ENCODE peak calls at places on chromosomes 7 and 10, in seven cellular contexts. T, D, V, O, X, A and Y are unnamed samples.

GRCh38 chr10:110167149-110167548 is 40.3 kb upstream of the MXI1 start:
- DNase-seq in T (peak; percentile 7), D (no peak), V (no peak), O (no peak), X (no peak), A (no peak), Y (no peak)

GRCh38 chr7:43902542-43903054 is 3.8 kb downstream of the URGCP start:
- DNase-seq in T (no peak), D (no peak), V (no peak), O (no peak), X (no peak), A (no peak), Y (no peak)

GRCh38 chr7:93115796-93116195 is 2.0 kb downstream of the SAMD9 start:
- DNase-seq in T (no peak), D (peak; percentile 16), V (peak; percentile 77), O (no peak), X (no peak), A (no peak), Y (peak; percentile 75)

GRCh38 chr7:137146012-137146455 is 197.5 kb downstream of the PTN start:
- DNase-seq in T (no peak), D (no peak), V (peak; percentile 69), O (no peak), X (no peak), A (no peak), Y (peak; percentile 48)

GRCh38 chr10:45463244-45464116 is 89.5 kb downstream of the ALOX5 start:
- DNase-seq in T (no peak), D (no peak), V (no peak), O (no peak), X (no peak), A (no peak), Y (no peak)

GRCh38 chr7:110131344-110131743 is 959.6 kb upstream of the LRRN3 start:
- DNase-seq in T (no peak), D (no peak), V (no peak), O (no peak), X (no peak), A (no peak), Y (no peak)

GRCh38 chr7:85750454-85750949 is 563.6 kb upstream of the SEMA3D start:
- DNase-seq in T (no peak), D (peak; percentile 22), V (peak; percentile 49), O (no peak), X (no peak), A (peak; percentile 12), Y (peak; percentile 35)

GRCh38 chr10:121753726-121754476 is 155.7 kb upstream of the FGFR2 start:
- DNase-seq in T (no peak), D (no peak), V (peak; percentile 93), O (no peak), X (no peak), A (no peak), Y (peak; percentile 72)

GRCh38 chr10:45373783-45374450 is at the start of gene ALOX5:
- DNase-seq in T (peak; percentile 70), D (peak; percentile 27), V (no peak), O (peak; percentile 93), X (peak; percentile 77), A (no peak), Y (no peak)

GRCh38 chr7:114087674-114088539 is 169.1 kb upstream of the PPP1R3A start:
- DNase-seq in T (peak; percentile 37), D (no peak), V (no peak), O (no peak), X (no peak), A (no peak), Y (no peak)

GRCh38 chr7:45173596-45174327 is 16.2 kb downstream of the RAMP3 start:
- DNase-seq in T (no peak), D (no peak), V (no peak), O (peak; percentile 50), X (no peak), A (no peak), Y (no peak)

GRCh38 chr10:28878236-28878970 is 201.1 kb downstream of the BAMBI start:
- DNase-seq in T (no peak), D (no peak), V (no peak), O (no peak), X (no peak), A (no peak), Y (no peak)

GRCh38 chr10:98038333-98038732 is 7.9 kb upstream of the CRTAC1 start:
- DNase-seq in T (no peak), D (no peak), V (no peak), O (peak; percentile 76), X (no peak), A (no peak), Y (no peak)

GRCh38 chr7:77537595-77538185 is 595 bp downstream of the PTPN12 start:
- DNase-seq in T (peak; percentile 40), D (peak; percentile 54), V (no peak), O (peak; percentile 80), X (peak; percentile 39), A (peak; percentile 23), Y (peak; percentile 50)

GRCh38 chr10:127088908-127089307 is 107.5 kb downstream of the INSYN2A start:
- DNase-seq in T (no peak), D (no peak), V (no peak), O (no peak), X (no peak), A (no peak), Y (no peak)

GRCh38 chr10:72038458-72039001 is 49.8 kb downstream of the SPOCK2 start:
- DNase-seq in T (no peak), D (no peak), V (peak; percentile 23), O (no peak), X (no peak), A (no peak), Y (peak; percentile 88)

GRCh38 chr10:101570764-101571572 is 17.1 kb downstream of the POLL start:
- DNase-seq in T (no peak), D (no peak), V (no peak), O (peak; percentile 65), X (no peak), A (no peak), Y (peak; percentile 49)

GRCh38 chr10:94358480-94358879 is 4.3 kb downstream of the NOC3L start:
- DNase-seq in T (no peak), D (no peak), V (peak; percentile 91), O (no peak), X (no peak), A (no peak), Y (peak; percentile 85)

GRCh38 chr10:43407148-43407575 is 1.8 kb downstream of the HNRNPF start:
- DNase-seq in T (no peak), D (peak; percentile 57), V (peak; percentile 44), O (peak; percentile 85), X (peak; percentile 67), A (peak; percentile 22), Y (peak; percentile 84)

GRCh38 chr7:128725524-128725923 is 13.6 kb upstream of the CALU start:
- DNase-seq in T (no peak), D (no peak), V (no peak), O (no peak), X (no peak), A (no peak), Y (no peak)

GRCh38 chr7:65722361-65722792 is 150.5 kb upstream of the VKORC1L1 start:
- DNase-seq in T (peak; percentile 54), D (peak; percentile 70), V (peak; percentile 41), O (no peak), X (peak; percentile 17), A (peak; percentile 41), Y (peak; percentile 44)

GRCh38 chr10:31171402-31172120 is 139.9 kb upstream of the ZNF438 start:
- DNase-seq in T (no peak), D (no peak), V (peak; percentile 19), O (no peak), X (peak; percentile 34), A (no peak), Y (peak; percentile 55)

GRCh38 chr7:144515430-144515829 is 111.9 kb upstream of the NOBOX start:
- DNase-seq in T (no peak), D (no peak), V (no peak), O (no peak), X (no peak), A (no peak), Y (no peak)

GRCh38 chr10:133039107-133039822 is 48.5 kb upstream of the ADGRA1 start:
- DNase-seq in T (no peak), D (no peak), V (no peak), O (no peak), X (no peak), A (no peak), Y (no peak)